ENCODE peak calls at places on chromosomes 5 and 9, in six cellular contexts. I, L, M, A, Z and W are unnamed samples.

GRCh38 chr9:108704156-108704852 is 151.5 kb downstream of the ACTL7B start:
- DNase-seq in I (no peak), L (no peak), M (no peak), A (peak), Z (peak), W (no peak)

GRCh38 chr9:2570615-2571479 is 50.7 kb upstream of the VLDLR start:
- DNase-seq in I (peak), L (peak), M (peak), A (peak), Z (peak), W (peak)

GRCh38 chr9:132309056-132309455 is 45.7 kb downstream of the SETX start:
- DNase-seq in I (no peak), L (no peak), M (no peak), A (no peak), Z (no peak), W (no peak)

GRCh38 chr5:155268770-155269425 is 255.3 kb downstream of the KIF4B start:
- DNase-seq in I (no peak), L (no peak), M (no peak), A (no peak), Z (no peak), W (no peak)

GRCh38 chr5:3999929-4000328 is 404.3 kb downstream of the IRX1 start:
- DNase-seq in I (no peak), L (no peak), M (no peak), A (no peak), Z (no peak), W (no peak)

GRCh38 chr9:124810513-124811355 is 33.8 kb downstream of the OLFML2A start:
- DNase-seq in I (no peak), L (peak), M (peak), A (no peak), Z (no peak), W (no peak)

GRCh38 chr5:170434953-170435605 is 45.9 kb upstream of the KCNMB1 start:
- DNase-seq in I (peak), L (peak), M (peak), A (peak), Z (no peak), W (peak)

GRCh38 chr5:151651997-151652645 is 34.6 kb downstream of the SPARC start:
- DNase-seq in I (peak), L (peak), M (peak), A (peak), Z (no peak), W (peak)

GRCh38 chr5:50711280-50711679 is 44.8 kb downstream of the PARP8 start:
- DNase-seq in I (no peak), L (no peak), M (no peak), A (no peak), Z (peak), W (peak)

GRCh38 chr9:130688070-130688469 is 5.5 kb upstream of the EXOSC2 start:
- DNase-seq in I (no peak), L (no peak), M (no peak), A (no peak), Z (no peak), W (no peak)

DNA sequence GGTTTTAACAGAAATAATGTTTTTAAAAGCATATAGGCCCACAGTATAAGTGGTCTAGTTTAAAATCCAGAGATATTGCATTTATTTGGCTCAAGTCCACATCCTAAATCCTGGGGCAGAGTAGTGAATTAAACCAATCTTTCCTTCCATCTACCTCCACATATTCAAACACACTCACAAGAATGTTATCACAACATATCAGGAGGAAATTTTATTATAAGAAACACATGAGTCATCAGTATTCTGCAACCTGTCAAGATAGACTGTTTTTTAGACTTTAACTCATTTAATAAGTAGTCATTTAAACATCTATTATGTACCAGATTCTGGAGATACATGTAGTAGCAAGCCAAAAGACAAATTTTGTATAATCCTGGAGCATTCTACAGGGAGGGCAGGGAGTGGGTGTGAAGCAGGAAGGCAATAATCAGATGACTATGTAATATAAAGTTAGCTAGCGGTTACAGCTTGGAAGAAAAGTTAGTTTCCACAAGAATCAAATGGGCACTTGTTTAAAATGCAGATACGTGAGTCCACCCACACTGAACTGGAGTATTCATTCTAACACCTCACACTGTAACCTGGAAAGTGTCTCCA is 187.3 kb upstream of the PIK3R1 start:
- DNase-seq in I (no peak), L (no peak), M (no peak), A (peak), Z (no peak), W (no peak)
- TF ChIP-seq MYC in I (no peak), L (no peak), M (no peak), A (no peak), Z (no peak), W (no peak)

DNA sequence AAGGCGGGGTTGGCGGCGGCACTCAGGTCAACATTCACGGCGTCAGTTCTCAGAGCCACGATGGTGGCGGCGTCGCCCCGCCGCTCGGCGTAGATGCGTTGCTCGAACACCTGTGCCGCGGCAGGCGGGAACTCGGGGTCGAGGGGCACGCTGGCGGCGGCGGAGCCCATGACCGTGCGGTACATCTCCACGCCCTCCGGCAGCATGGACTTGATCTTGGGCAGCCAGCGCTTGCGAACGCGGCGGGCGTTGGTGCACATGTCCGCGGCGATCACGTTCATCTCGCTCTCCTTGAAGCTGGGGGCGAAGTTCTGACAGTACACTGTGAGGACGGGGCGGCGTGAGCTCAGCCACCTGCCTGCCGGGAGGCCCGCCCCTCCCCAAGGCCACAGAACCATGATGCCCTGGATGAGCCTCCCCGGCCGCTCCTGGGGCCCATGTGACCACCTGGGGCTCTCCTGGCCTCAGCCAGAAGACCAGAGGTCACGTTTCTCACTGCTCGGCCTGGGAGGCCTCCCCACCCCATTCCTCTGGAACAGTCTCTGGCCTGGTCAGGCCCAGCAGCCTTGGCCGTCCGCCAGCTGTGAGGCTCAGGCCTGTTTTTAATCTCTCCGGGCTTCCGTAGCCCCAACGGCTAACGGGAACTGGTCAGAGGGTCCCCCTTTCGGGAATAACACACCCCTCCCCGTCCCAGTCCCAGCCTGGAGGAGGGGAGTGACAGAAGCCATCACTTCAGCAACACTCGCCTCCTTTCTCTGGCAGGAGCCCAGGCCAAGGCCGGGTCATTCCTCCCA is 50.7 kb upstream of the UBAC1 start:
- DNase-seq in I (no peak), L (no peak), M (peak), A (peak), Z (no peak), W (no peak)
- TF ChIP-seq MAX in I (no peak), L (no peak), M (peak), A (no peak), Z (no peak), W (no peak)

GRCh38 chr5:172177232-172177631 is 10.8 kb downstream of the STK10 start:
- DNase-seq in I (no peak), L (no peak), M (no peak), A (no peak), Z (no peak), W (no peak)

GRCh38 chr5:172182291-172182690 is 5.7 kb downstream of the STK10 start:
- DNase-seq in I (no peak), L (no peak), M (no peak), A (no peak), Z (no peak), W (peak)

GRCh38 chr5:172178301-172179031 is 9.6 kb downstream of the STK10 start:
- DNase-seq in I (peak), L (no peak), M (no peak), A (no peak), Z (no peak), W (peak)

GRCh38 chr5:172180936-172181335 is 7.1 kb downstream of the STK10 start:
- DNase-seq in I (no peak), L (no peak), M (no peak), A (no peak), Z (no peak), W (no peak)

DNA sequence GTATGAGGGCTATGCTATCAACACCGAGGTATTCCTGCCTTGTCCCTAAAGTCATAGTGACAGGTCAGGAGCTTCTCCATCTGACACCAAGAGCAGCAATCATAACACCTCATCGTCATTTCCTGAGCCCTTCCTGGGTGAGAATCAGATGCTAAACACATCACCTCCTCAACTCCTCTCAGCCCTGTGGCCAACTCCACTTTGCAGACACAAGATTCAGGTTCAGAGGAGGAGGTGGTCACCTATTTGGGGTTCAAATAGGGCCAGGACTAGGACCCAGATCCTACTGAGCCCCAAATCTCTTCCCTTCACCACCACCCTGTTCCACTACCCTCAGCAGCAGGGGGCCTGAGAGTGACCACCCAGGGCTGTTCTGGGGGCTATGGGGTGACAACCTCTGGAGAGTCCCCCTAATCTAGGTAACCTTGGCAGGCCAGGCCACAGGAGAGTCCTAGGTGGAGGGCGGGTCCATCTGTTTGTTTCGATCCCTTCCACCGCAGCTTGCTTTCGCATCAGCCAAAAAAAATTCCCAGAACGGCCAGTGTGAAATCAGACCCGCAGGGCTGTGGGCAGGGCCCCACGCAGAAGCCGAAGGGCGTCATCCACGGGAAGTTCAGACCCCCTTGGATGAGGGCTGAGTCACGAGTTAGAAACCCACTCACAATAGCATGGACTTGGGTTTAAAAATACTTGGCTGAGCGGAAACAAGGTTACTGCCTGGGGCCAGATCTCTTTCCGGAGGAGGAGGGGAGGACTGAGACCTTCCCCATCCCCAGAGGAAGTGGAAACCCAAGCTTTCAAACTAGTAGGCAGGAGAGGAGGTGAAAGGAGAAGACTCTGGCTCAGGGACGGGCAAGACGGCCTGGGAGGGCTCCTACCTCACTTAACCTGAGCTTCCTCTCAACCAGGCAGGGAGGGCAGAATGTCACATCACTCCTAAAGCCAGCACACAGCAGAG is 8.7 kb downstream of the STK10 start:
- DNase-seq in I (no peak), L (no peak), M (no peak), A (peak), Z (peak), W (peak)
- H3K4me3 ChIP-seq in I (no peak), L (no peak), M (peak), A (no peak), Z (peak), W (peak)

DNA sequence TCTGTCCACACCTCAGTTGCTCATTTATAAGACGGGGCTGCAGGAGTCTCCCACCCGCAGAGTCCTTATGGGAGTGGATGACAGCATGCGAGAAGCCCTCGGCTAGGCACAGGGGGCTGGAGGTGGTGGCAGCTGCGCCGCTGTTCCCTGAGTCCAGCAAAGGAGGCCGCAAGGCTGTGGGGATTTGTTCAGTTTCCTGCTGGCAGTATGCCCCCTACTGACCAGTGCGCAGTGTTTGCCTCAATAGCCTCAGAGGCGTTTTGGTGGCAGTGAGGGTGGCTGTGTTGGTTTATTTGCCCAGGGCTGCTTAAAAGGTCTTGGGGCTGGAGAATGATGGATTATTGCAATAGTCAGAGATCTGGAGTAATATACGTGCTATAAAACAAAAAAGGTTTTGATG is 176.3 kb upstream of the OTULINL start:
- DNase-seq in I (peak), L (peak), M (no peak), A (no peak), Z (no peak), W (peak)
- TF ChIP-seq MYC in I (no peak), L (no peak), M (no peak), A (no peak), Z (no peak), W (no peak)

DNA sequence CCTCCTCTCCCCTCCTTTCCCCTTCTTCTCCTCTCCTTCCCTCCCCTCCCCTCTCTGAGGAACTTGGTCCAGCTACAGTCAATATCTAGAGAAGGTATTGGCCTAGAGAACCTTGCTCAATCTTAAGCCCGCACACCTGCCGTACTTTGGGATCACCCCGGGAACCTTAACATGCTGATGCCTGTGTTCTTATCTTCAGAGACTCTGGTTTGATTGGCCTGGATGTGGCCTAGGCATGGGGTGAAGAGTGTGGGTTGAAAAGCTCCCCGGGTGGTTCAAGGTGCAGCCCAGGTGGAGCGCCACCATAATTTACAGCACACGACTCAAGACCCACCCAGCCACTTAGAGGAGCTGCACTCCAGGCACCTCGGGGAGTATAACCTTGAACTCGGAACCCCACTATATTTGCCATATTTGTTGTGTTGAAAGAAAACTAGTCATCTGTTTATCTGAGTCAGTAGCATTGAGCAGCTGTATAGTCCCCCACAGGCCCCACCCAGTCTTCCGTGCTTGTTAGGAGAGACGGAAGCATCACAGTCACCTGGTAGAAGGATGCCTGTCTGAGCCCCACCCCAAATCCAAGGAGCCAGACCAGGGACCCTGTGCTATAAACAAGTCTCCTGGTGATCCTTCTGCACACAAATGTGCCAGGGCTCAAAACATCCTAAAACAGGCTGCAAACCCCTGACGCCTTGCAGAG is 14.4 kb upstream of the PHF19 start:
- DNase-seq in I (peak), L (no peak), M (no peak), A (no peak), Z (no peak), W (no peak)
- TF ChIP-seq MAX in I (no peak), L (no peak), M (no peak), A (no peak), Z (no peak), W (no peak)

DNA sequence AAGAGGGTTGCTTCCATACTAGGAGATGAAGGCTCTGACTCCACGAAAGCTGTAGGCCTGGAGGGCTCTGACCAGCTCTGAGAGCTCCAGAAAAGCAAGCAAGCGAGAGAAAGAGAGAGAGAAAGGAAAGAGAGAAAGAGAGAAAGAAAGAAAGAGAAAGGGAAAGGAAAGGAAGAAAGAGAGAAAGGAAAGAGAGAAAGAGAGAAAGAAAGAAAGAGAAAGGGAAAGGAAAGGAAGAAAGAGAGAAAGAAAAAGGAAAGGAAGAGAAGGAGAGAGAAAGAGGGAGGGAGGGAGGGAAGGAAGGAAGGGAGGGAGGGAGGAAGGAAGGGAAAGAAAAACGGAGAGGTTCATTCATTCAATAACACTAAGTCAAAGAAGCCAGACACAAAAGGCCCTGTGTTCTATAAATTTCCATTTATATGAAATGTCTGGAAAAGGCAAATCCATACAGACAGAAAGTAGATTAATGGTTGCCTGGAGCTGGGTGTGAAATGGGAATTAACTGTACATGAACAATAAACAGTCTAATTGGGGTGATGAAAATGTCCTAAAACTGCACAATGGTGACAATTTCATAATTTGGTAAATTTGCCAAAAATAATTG is 1.8 kb upstream of the STK10 start:
- DNase-seq in I (no peak), L (no peak), M (no peak), A (no peak), Z (no peak), W (no peak)
- H3K4me3 ChIP-seq in I (no peak), L (no peak), M (peak), A (no peak), Z (no peak), W (peak)

GRCh38 chr5:133844836-133845235 is 123.6 kb downstream of the C5orf15 start:
- DNase-seq in I (no peak), L (no peak), M (no peak), A (no peak), Z (no peak), W (no peak)
- TF ChIP-seq MYC in I (no peak), L (no peak), M (no peak), A (no peak), Z (no peak), W (no peak)

GRCh38 chr5:10674096-10674495 is 86.9 kb downstream of the DAP start:
- DNase-seq in I (no peak), L (no peak), M (no peak), A (no peak), Z (no peak), W (no peak)

GRCh38 chr5:10676224-10676623 is 84.8 kb downstream of the DAP start:
- DNase-seq in I (no peak), L (no peak), M (no peak), A (no peak), Z (no peak), W (no peak)

GRCh38 chr5:10673407-10673806 is 87.6 kb downstream of the DAP start:
- DNase-seq in I (no peak), L (no peak), M (no peak), A (no peak), Z (no peak), W (no peak)

GRCh38 chr5:10675177-10675700 is 85.8 kb downstream of the DAP start:
- DNase-seq in I (no peak), L (no peak), M (no peak), A (no peak), Z (no peak), W (no peak)

DNA sequence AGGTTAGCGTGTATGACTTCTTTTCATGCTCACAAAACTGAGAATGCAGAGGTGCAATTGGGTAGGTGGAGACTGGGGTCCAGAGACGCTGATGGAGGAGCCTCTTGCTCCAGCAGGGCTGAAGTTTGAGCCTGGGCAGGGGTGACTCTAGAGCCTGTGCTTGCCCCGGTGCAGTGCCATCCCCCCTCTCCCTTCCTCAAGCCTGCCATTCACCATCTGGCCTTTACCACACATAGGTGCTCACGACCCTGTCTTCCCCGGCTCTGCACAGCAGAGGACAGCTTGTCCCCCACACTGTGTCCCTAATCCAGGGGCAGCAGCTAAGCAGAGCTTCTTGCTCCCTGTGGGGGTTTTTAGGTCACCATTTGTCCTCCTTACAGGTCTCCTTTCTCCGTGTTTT is 86.5 kb downstream of the DAP start:
- DNase-seq in I (no peak), L (no peak), M (no peak), A (no peak), Z (no peak), W (no peak)
- TF ChIP-seq MAX in I (no peak), L (no peak), M (no peak), A (no peak), Z (no peak), W (no peak)